ENCODE peak calls at places on chromosomes 5 and 9, in seven cellular contexts. One of them, this sample, is unnamed.
A peak's percentile ranks its signal among the peaks of the same experiment; 100 is the strongest.

GRCh38 chr9:71036501-71036900 is 84.9 kb downstream of the TRPM3 start:
- DNase-seq in left kidney: peak; percentile 9
- DNase-seq in globus pallidus: peak; percentile 53
- DNase-seq in psoas muscle: no peak
- DNase-seq in H4: peak; percentile 8
- DNase-seq in HTR-8/SVneo: no peak
- DNase-seq in NCI-H226: peak; percentile 15
- DNase-seq in this sample: no peak

GRCh38 chr9:119273984-119274665 is 95.1 kb downstream of the BRINP1 start:
- DNase-seq in left kidney: no peak
- DNase-seq in globus pallidus: peak; percentile 46
- DNase-seq in psoas muscle: no peak
- DNase-seq in H4: no peak
- DNase-seq in HTR-8/SVneo: no peak
- DNase-seq in NCI-H226: peak; percentile 25
- DNase-seq in this sample: no peak

GRCh38 chr5:14142202-14142855 is 813 bp upstream of the TRIO start:
- DNase-seq in left kidney: no peak
- DNase-seq in globus pallidus: no peak
- DNase-seq in psoas muscle: no peak
- DNase-seq in H4: no peak
- DNase-seq in HTR-8/SVneo: no peak
- DNase-seq in NCI-H226: no peak
- DNase-seq in this sample: no peak

GRCh38 chr9:130756460-130757152 is 63.0 kb downstream of the EXOSC2 start:
- DNase-seq in left kidney: no peak
- DNase-seq in globus pallidus: no peak
- DNase-seq in psoas muscle: no peak
- DNase-seq in H4: no peak
- DNase-seq in HTR-8/SVneo: no peak
- DNase-seq in NCI-H226: no peak
- DNase-seq in this sample: no peak

GRCh38 chr9:2838356-2838983 is 5.4 kb downstream of the PUM3 start:
- DNase-seq in left kidney: no peak
- DNase-seq in globus pallidus: no peak
- DNase-seq in psoas muscle: no peak
- DNase-seq in H4: no peak
- DNase-seq in HTR-8/SVneo: no peak
- DNase-seq in NCI-H226: no peak
- DNase-seq in this sample: no peak

GRCh38 chr5:137641148-137641547 is 94.7 kb downstream of the KLHL3 start:
- DNase-seq in left kidney: no peak
- DNase-seq in globus pallidus: no peak
- DNase-seq in psoas muscle: no peak
- DNase-seq in H4: no peak
- DNase-seq in HTR-8/SVneo: no peak
- DNase-seq in NCI-H226: no peak
- DNase-seq in this sample: no peak

GRCh38 chr9:129176786-129177442 is 1.1 kb downstream of the IER5L start:
- DNase-seq in left kidney: peak; percentile 81
- DNase-seq in globus pallidus: no peak
- DNase-seq in psoas muscle: peak; percentile 44
- DNase-seq in H4: no peak
- DNase-seq in HTR-8/SVneo: no peak
- DNase-seq in NCI-H226: no peak
- DNase-seq in this sample: no peak

GRCh38 chr9:126514037-126514821 is 99.5 kb upstream of the LMX1B start:
- DNase-seq in left kidney: peak; percentile 86
- DNase-seq in globus pallidus: no peak
- DNase-seq in psoas muscle: peak; percentile 71
- DNase-seq in H4: no peak
- DNase-seq in HTR-8/SVneo: peak; percentile 55
- DNase-seq in NCI-H226: peak; percentile 46
- DNase-seq in this sample: peak; percentile 42

GRCh38 chr5:139974661-139975060 is 68.4 kb downstream of the NRG2 start:
- DNase-seq in left kidney: peak; percentile 64
- DNase-seq in globus pallidus: no peak
- DNase-seq in psoas muscle: no peak
- DNase-seq in H4: no peak
- DNase-seq in HTR-8/SVneo: no peak
- DNase-seq in NCI-H226: no peak
- DNase-seq in this sample: no peak

GRCh38 chr5:132687995-132688394 is 14.2 kb downstream of the IL4 start:
- DNase-seq in left kidney: no peak
- DNase-seq in globus pallidus: no peak
- DNase-seq in psoas muscle: no peak
- DNase-seq in H4: no peak
- DNase-seq in HTR-8/SVneo: no peak
- DNase-seq in NCI-H226: no peak
- DNase-seq in this sample: no peak

GRCh38 chr5:11012295-11012694 is 251.3 kb upstream of the DAP start:
- DNase-seq in left kidney: no peak
- DNase-seq in globus pallidus: no peak
- DNase-seq in psoas muscle: no peak
- DNase-seq in H4: no peak
- DNase-seq in HTR-8/SVneo: no peak
- DNase-seq in NCI-H226: no peak
- DNase-seq in this sample: no peak

GRCh38 chr9:95494022-95494415 is 22.8 kb downstream of the PTCH1 start:
- DNase-seq in left kidney: no peak
- DNase-seq in globus pallidus: peak; percentile 83
- DNase-seq in psoas muscle: no peak
- DNase-seq in H4: no peak
- DNase-seq in HTR-8/SVneo: no peak
- DNase-seq in NCI-H226: no peak
- DNase-seq in this sample: no peak

GRCh38 chr9:133188006-133188842 is 20.8 kb downstream of the OBP2B start:
- DNase-seq in left kidney: peak; percentile 88
- DNase-seq in globus pallidus: no peak
- DNase-seq in psoas muscle: no peak
- DNase-seq in H4: peak; percentile 44
- DNase-seq in HTR-8/SVneo: peak; percentile 27
- DNase-seq in NCI-H226: no peak
- DNase-seq in this sample: no peak

GRCh38 chr5:73117088-73117755 is 3.2 kb upstream of the TMEM171 start:
- DNase-seq in left kidney: no peak
- DNase-seq in globus pallidus: no peak
- DNase-seq in psoas muscle: no peak
- DNase-seq in H4: no peak
- DNase-seq in HTR-8/SVneo: no peak
- DNase-seq in NCI-H226: no peak
- DNase-seq in this sample: no peak

GRCh38 chr9:136292591-136293448 is 11.1 kb downstream of the CCDC187 start:
- DNase-seq in left kidney: no peak
- DNase-seq in globus pallidus: no peak
- DNase-seq in psoas muscle: peak; percentile 13
- DNase-seq in H4: no peak
- DNase-seq in HTR-8/SVneo: no peak
- DNase-seq in NCI-H226: no peak
- DNase-seq in this sample: no peak

GRCh38 chr5:127686424-127686823 is 16.8 kb upstream of the CCDC192 start:
- DNase-seq in left kidney: no peak
- DNase-seq in globus pallidus: no peak
- DNase-seq in psoas muscle: no peak
- DNase-seq in H4: no peak
- DNase-seq in HTR-8/SVneo: no peak
- DNase-seq in NCI-H226: no peak
- DNase-seq in this sample: no peak

GRCh38 chr5:74631088-74631960 is 9.2 kb downstream of the ENC1 start:
- DNase-seq in left kidney: no peak
- DNase-seq in globus pallidus: no peak
- DNase-seq in psoas muscle: no peak
- DNase-seq in H4: peak; percentile 25
- DNase-seq in HTR-8/SVneo: no peak
- DNase-seq in NCI-H226: peak; percentile 96
- DNase-seq in this sample: no peak

GRCh38 chr5:125484272-125485002 is 738.0 kb upstream of the ZNF608 start:
- DNase-seq in left kidney: peak; percentile 82
- DNase-seq in globus pallidus: peak; percentile 91
- DNase-seq in psoas muscle: peak; percentile 61
- DNase-seq in H4: peak; percentile 99
- DNase-seq in HTR-8/SVneo: peak; percentile 53
- DNase-seq in NCI-H226: peak; percentile 96
- DNase-seq in this sample: no peak

GRCh38 chr5:170105643-170106611 is at the start of gene FOXI1:
- DNase-seq in left kidney: peak; percentile 42
- DNase-seq in globus pallidus: no peak
- DNase-seq in psoas muscle: no peak
- DNase-seq in H4: no peak
- DNase-seq in HTR-8/SVneo: no peak
- DNase-seq in NCI-H226: no peak
- DNase-seq in this sample: no peak

GRCh38 chr9:77111408-77111807 is 65.9 kb upstream of the VPS13A start:
- DNase-seq in left kidney: no peak
- DNase-seq in globus pallidus: no peak
- DNase-seq in psoas muscle: no peak
- DNase-seq in H4: no peak
- DNase-seq in HTR-8/SVneo: no peak
- DNase-seq in NCI-H226: no peak
- DNase-seq in this sample: no peak

GRCh38 chr9:20464242-20464641 is 158.1 kb downstream of the MLLT3 start:
- DNase-seq in left kidney: no peak
- DNase-seq in globus pallidus: no peak
- DNase-seq in psoas muscle: no peak
- DNase-seq in H4: no peak
- DNase-seq in HTR-8/SVneo: no peak
- DNase-seq in NCI-H226: no peak
- DNase-seq in this sample: no peak

GRCh38 chr5:108418172-108418571 is 36.3 kb upstream of the FBXL17 start:
- DNase-seq in left kidney: no peak
- DNase-seq in globus pallidus: peak; percentile 54
- DNase-seq in psoas muscle: peak; percentile 54
- DNase-seq in H4: no peak
- DNase-seq in HTR-8/SVneo: no peak
- DNase-seq in NCI-H226: no peak
- DNase-seq in this sample: no peak

GRCh38 chr9:33297455-33297854 is 7.1 kb downstream of the NFX1 start:
- DNase-seq in left kidney: no peak
- DNase-seq in globus pallidus: peak; percentile 67
- DNase-seq in psoas muscle: peak; percentile 22
- DNase-seq in H4: no peak
- DNase-seq in HTR-8/SVneo: no peak
- DNase-seq in NCI-H226: no peak
- DNase-seq in this sample: no peak

GRCh38 chr9:18776836-18777820 is 255.9 kb downstream of the SAXO1 start:
- DNase-seq in left kidney: no peak
- DNase-seq in globus pallidus: no peak
- DNase-seq in psoas muscle: no peak
- DNase-seq in H4: no peak
- DNase-seq in HTR-8/SVneo: no peak
- DNase-seq in NCI-H226: no peak
- DNase-seq in this sample: no peak

GRCh38 chr5:128905225-128906110 is 59.8 kb upstream of the SLC27A6 start:
- DNase-seq in left kidney: peak; percentile 89
- DNase-seq in globus pallidus: peak; percentile 54
- DNase-seq in psoas muscle: no peak
- DNase-seq in H4: peak; percentile 72
- DNase-seq in HTR-8/SVneo: peak; percentile 27
- DNase-seq in NCI-H226: peak; percentile 17
- DNase-seq in this sample: peak; percentile 7

GRCh38 chr5:61486476-61486875 is 154.4 kb downstream of the ZSWIM6 start:
- DNase-seq in left kidney: no peak
- DNase-seq in globus pallidus: no peak
- DNase-seq in psoas muscle: no peak
- DNase-seq in H4: no peak
- DNase-seq in HTR-8/SVneo: no peak
- DNase-seq in NCI-H226: no peak
- DNase-seq in this sample: no peak

GRCh38 chr9:114170792-114171461 is 15.6 kb downstream of the COL27A1 start:
- DNase-seq in left kidney: no peak
- DNase-seq in globus pallidus: no peak
- DNase-seq in psoas muscle: no peak
- DNase-seq in H4: no peak
- DNase-seq in HTR-8/SVneo: no peak
- DNase-seq in NCI-H226: no peak
- DNase-seq in this sample: no peak

GRCh38 chr9:2320126-2320525 is 301.5 kb upstream of the VLDLR start:
- DNase-seq in left kidney: no peak
- DNase-seq in globus pallidus: no peak
- DNase-seq in psoas muscle: no peak
- DNase-seq in H4: no peak
- DNase-seq in HTR-8/SVneo: no peak
- DNase-seq in NCI-H226: no peak
- DNase-seq in this sample: no peak

GRCh38 chr5:59001154-59001553 is 418.3 kb downstream of the RAB3C start:
- DNase-seq in left kidney: peak; percentile 7
- DNase-seq in globus pallidus: no peak
- DNase-seq in psoas muscle: no peak
- DNase-seq in H4: no peak
- DNase-seq in HTR-8/SVneo: no peak
- DNase-seq in NCI-H226: no peak
- DNase-seq in this sample: no peak

GRCh38 chr5:78369680-78370079 is 9.3 kb downstream of the SCAMP1 start:
- DNase-seq in left kidney: no peak
- DNase-seq in globus pallidus: no peak
- DNase-seq in psoas muscle: no peak
- DNase-seq in H4: no peak
- DNase-seq in HTR-8/SVneo: no peak
- DNase-seq in NCI-H226: no peak
- DNase-seq in this sample: no peak

GRCh38 chr5:93503598-93504067 is 77.4 kb downstream of the NR2F1-AS1 start:
- DNase-seq in left kidney: no peak
- DNase-seq in globus pallidus: no peak
- DNase-seq in psoas muscle: no peak
- DNase-seq in H4: peak; percentile 63
- DNase-seq in HTR-8/SVneo: peak; percentile 61
- DNase-seq in NCI-H226: peak; percentile 89
- DNase-seq in this sample: no peak

GRCh38 chr5:135329101-135329912 is 69.7 kb downstream of the MACROH2A1 start:
- DNase-seq in left kidney: peak; percentile 87
- DNase-seq in globus pallidus: no peak
- DNase-seq in psoas muscle: no peak
- DNase-seq in H4: no peak
- DNase-seq in HTR-8/SVneo: no peak
- DNase-seq in NCI-H226: no peak
- DNase-seq in this sample: no peak

GRCh38 chr5:169946743-169947142 is 33.6 kb downstream of the INSYN2B start:
- DNase-seq in left kidney: no peak
- DNase-seq in globus pallidus: no peak
- DNase-seq in psoas muscle: no peak
- DNase-seq in H4: no peak
- DNase-seq in HTR-8/SVneo: no peak
- DNase-seq in NCI-H226: no peak
- DNase-seq in this sample: no peak

GRCh38 chr9:89743576-89744254 is 138.9 kb downstream of the GADD45G start:
- DNase-seq in left kidney: no peak
- DNase-seq in globus pallidus: no peak
- DNase-seq in psoas muscle: no peak
- DNase-seq in H4: no peak
- DNase-seq in HTR-8/SVneo: no peak
- DNase-seq in NCI-H226: no peak
- DNase-seq in this sample: no peak

GRCh38 chr9:70043285-70043684 is 363 bp upstream of the MAMDC2 start:
- DNase-seq in left kidney: peak; percentile 76
- DNase-seq in globus pallidus: no peak
- DNase-seq in psoas muscle: no peak
- DNase-seq in H4: no peak
- DNase-seq in HTR-8/SVneo: no peak
- DNase-seq in NCI-H226: no peak
- DNase-seq in this sample: no peak

GRCh38 chr9:115106642-115107041 is 11.3 kb downstream of the TNC start:
- DNase-seq in left kidney: no peak
- DNase-seq in globus pallidus: no peak
- DNase-seq in psoas muscle: no peak
- DNase-seq in H4: no peak
- DNase-seq in HTR-8/SVneo: no peak
- DNase-seq in NCI-H226: no peak
- DNase-seq in this sample: no peak

GRCh38 chr5:1225081-1225480 is at the start of gene SLC6A18:
- DNase-seq in left kidney: no peak
- DNase-seq in globus pallidus: no peak
- DNase-seq in psoas muscle: no peak
- DNase-seq in H4: no peak
- DNase-seq in HTR-8/SVneo: no peak
- DNase-seq in NCI-H226: no peak
- DNase-seq in this sample: no peak